ENCODE peak calls at places on chromosomes 13 and 19, in four cellular contexts. F is A172; V is WTC11; P is central memory CD4-positive, alpha-beta T cell. M is an unnamed sample.

GRCh38 chr19:11141937-11142527 is 13.6 kb downstream of the SPC24 start:
- DNase-seq in V (no peak), P (no peak), F (peak; percentile 59), M (peak; percentile 47)

GRCh38 chr19:53980553-53981407 is 10.7 kb upstream of the CACNG6 start:
- DNase-seq in P (no peak), F (peak; percentile 98), V (peak; percentile 97), M (peak; percentile 79)

GRCh38 chr13:30895773-30896172 is 10.3 kb upstream of the MEDAG start:
- DNase-seq in V (no peak), F (no peak), P (no peak), M (peak; percentile 70)

GRCh38 chr19:10259162-10259905 is 7.3 kb downstream of the MRPL4 start:
- DNase-seq in F (peak; percentile 79), P (peak; percentile 82), V (peak; percentile 96), M (peak; percentile 80)

GRCh38 chr19:44865196-44865767 is 19.2 kb downstream of the NECTIN2 start:
- DNase-seq in F (no peak), P (no peak), V (no peak), M (no peak)

GRCh38 chr13:97905517-97905916 is 48.0 kb upstream of the IPO5 start:
- DNase-seq in P (no peak), V (no peak), F (no peak), M (no peak)

GRCh38 chr19:53994811-53995210 is 3.4 kb downstream of the CACNG6 start:
- DNase-seq in F (no peak), P (no peak), V (no peak), M (no peak)

GRCh38 chr13:26019241-26019640 is 32.6 kb downstream of the SHISA2 start:
- DNase-seq in F (no peak), V (no peak), P (no peak), M (peak; percentile 47)

GRCh38 chr13:83515267-83515666 is 367.0 kb downstream of the SLITRK1 start:
- DNase-seq in F (peak; percentile 13), V (no peak), P (no peak), M (peak; percentile 33)

GRCh38 chr13:100365678-100366077 is 222.9 kb downstream of the GGACT start:
- DNase-seq in F (no peak), V (no peak), P (no peak), M (no peak)

GRCh38 chr19:40398417-40399056 is 8.6 kb upstream of the HIPK4 start:
- DNase-seq in P (peak; percentile 48), V (peak; percentile 92), F (no peak), M (no peak)

GRCh38 chr19:1823539-1824251 is 11.6 kb upstream of the ATP8B3 start:
- DNase-seq in F (no peak), P (no peak), V (no peak), M (no peak)

GRCh38 chr13:35923347-35923746 is 207.8 kb downstream of the DCLK1 start:
- DNase-seq in F (peak; percentile 92), P (no peak), V (no peak), M (peak; percentile 87)

GRCh38 chr13:89733686-89734085 is 1613.8 kb upstream of the MIR17HG start:
- DNase-seq in V (no peak), P (no peak), F (no peak), M (no peak)

GRCh38 chr13:46181799-46182490 is at the start of gene LCP1:
- DNase-seq in V (no peak), F (peak; percentile 60), P (peak; percentile 95), M (peak; percentile 65)

GRCh38 chr19:56838930-56839664 is 1.4 kb downstream of the PEG3 start:
- DNase-seq in F (no peak), V (no peak), P (no peak), M (peak; percentile 95)

GRCh38 chr19:4538601-4538954 is 1.3 kb downstream of the LRG1 start:
- DNase-seq in V (no peak), F (no peak), P (no peak), M (no peak)

GRCh38 chr13:91574756-91575155 is 176.3 kb downstream of the GPC5 start:
- DNase-seq in F (no peak), V (no peak), P (no peak), M (no peak)

GRCh38 chr19:56217039-56217949 is 15.2 kb downstream of the ZSCAN5C start:
- DNase-seq in V (peak; percentile 72), F (no peak), P (no peak), M (peak; percentile 5)

GRCh38 chr13:25214371-25215252 is 42.5 kb upstream of the AMER2 start:
- DNase-seq in F (peak; percentile 40), P (no peak), V (no peak), M (peak; percentile 48)

GRCh38 chr13:76425930-76426329 is 460.3 kb downstream of the KCTD12 start:
- DNase-seq in V (no peak), F (no peak), P (no peak), M (no peak)

GRCh38 chr19:29544656-29545360 is 19.0 kb downstream of the VSTM2B start:
- DNase-seq in F (no peak), V (no peak), P (no peak), M (no peak)

GRCh38 chr13:76597868-76598267 is 288.3 kb downstream of the KCTD12 start:
- DNase-seq in V (no peak), P (no peak), F (no peak), M (no peak)

GRCh38 chr19:50859849-50860248 is 5.1 kb downstream of the KLK3 start:
- DNase-seq in V (no peak), F (no peak), P (no peak), M (no peak)

GRCh38 chr13:100330662-100331061 is 241.8 kb downstream of the PCCA start:
- DNase-seq in P (no peak), V (no peak), F (no peak), M (peak; percentile 2)

GRCh38 chr13:65095118-65095517 is 2135.0 kb downstream of the PCDH9 start:
- DNase-seq in F (no peak), P (no peak), V (no peak), M (no peak)

GRCh38 chr19:38917921-38918491 is 6.0 kb upstream of the CCER2 start:
- DNase-seq in P (no peak), F (peak; percentile 24), V (no peak), M (peak; percentile 26)

GRCh38 chr13:98927954-98928927 is 49.6 kb downstream of the DOCK9 start:
- DNase-seq in F (no peak), P (no peak), V (no peak), M (no peak)

GRCh38 chr13:74136089-74136658 is 2.0 kb upstream of the KLF12 start:
- DNase-seq in P (peak; percentile 56), V (peak; percentile 35), F (peak; percentile 36), M (peak; percentile 45)

GRCh38 chr13:74135306-74136088 is 1.3 kb upstream of the KLF12 start:
- DNase-seq in V (peak; percentile 78), F (peak; percentile 46), P (peak; percentile 56), M (peak; percentile 79)

GRCh38 chr13:24821207-24821606 is 57.2 kb downstream of the RNF17 start:
- DNase-seq in P (no peak), F (no peak), V (no peak), M (no peak)

GRCh38 chr19:7677664-7678311 is 898 bp downstream of the MCEMP1 start:
- DNase-seq in V (no peak), P (no peak), F (no peak), M (no peak)

GRCh38 chr19:5585461-5586299 is 17.9 kb upstream of the TINCR start:
- DNase-seq in V (peak; percentile 73), F (no peak), P (peak; percentile 54), M (no peak)

GRCh38 chr19:11405846-11406643 is 13.1 kb downstream of the RGL3 start:
- DNase-seq in P (no peak), V (peak; percentile 75), F (no peak), M (no peak)

GRCh38 chr13:75785130-75785529 is 149.0 kb downstream of the LMO7 start:
- DNase-seq in V (no peak), P (no peak), F (no peak), M (no peak)

GRCh38 chr19:35742121-35742724 is at the start of gene IGFLR1:
- DNase-seq in P (peak; percentile 75), V (no peak), F (no peak), M (no peak)